ENCODE peak calls at places on chromosomes 6 and 20, in ten cellular contexts. One of them, this sample, is unnamed.

GRCh38 chr6:20454201-20454824 is 52.6 kb downstream of the E2F3 start:
- DNase-seq in CD8-positive, alpha-beta memory T cell: peak
- DNase-seq in cardiac muscle cell: no peak
- DNase-seq in IMR-90: no peak
- DNase-seq in Panc1: no peak
- DNase-seq in CD4-positive, alpha-beta T cell: no peak
- DNase-seq in body of pancreas: no peak
- DNase-seq in right atrium auricular region: no peak
- DNase-seq in mesenchymal stem cell: no peak
- DNase-seq in keratinocyte: no peak
- DNase-seq in this sample: no peak

GRCh38 chr6:4327841-4328240 is 192.5 kb upstream of the ECI2 start:
- DNase-seq in CD8-positive, alpha-beta memory T cell: no peak
- DNase-seq in cardiac muscle cell: no peak
- DNase-seq in IMR-90: no peak
- DNase-seq in Panc1: no peak
- DNase-seq in CD4-positive, alpha-beta T cell: no peak
- DNase-seq in body of pancreas: no peak
- DNase-seq in right atrium auricular region: no peak
- DNase-seq in mesenchymal stem cell: no peak
- DNase-seq in keratinocyte: no peak
- DNase-seq in this sample: no peak

GRCh38 chr6:12967686-12968085 is 251.1 kb downstream of the PHACTR1 start:
- DNase-seq in CD8-positive, alpha-beta memory T cell: no peak
- DNase-seq in cardiac muscle cell: no peak
- DNase-seq in IMR-90: no peak
- DNase-seq in Panc1: no peak
- DNase-seq in CD4-positive, alpha-beta T cell: no peak
- DNase-seq in body of pancreas: no peak
- DNase-seq in right atrium auricular region: no peak
- DNase-seq in mesenchymal stem cell: no peak
- DNase-seq in keratinocyte: no peak
- DNase-seq in this sample: no peak

GRCh38 chr20:32524871-32525501 is 60.1 kb downstream of the NOL4L start:
- DNase-seq in CD8-positive, alpha-beta memory T cell: no peak
- DNase-seq in cardiac muscle cell: no peak
- DNase-seq in IMR-90: no peak
- DNase-seq in Panc1: no peak
- DNase-seq in CD4-positive, alpha-beta T cell: peak
- DNase-seq in body of pancreas: peak
- DNase-seq in right atrium auricular region: peak
- DNase-seq in mesenchymal stem cell: no peak
- DNase-seq in keratinocyte: no peak
- DNase-seq in this sample: peak

GRCh38 chr6:46452312-46452917 is 38.8 kb downstream of the RCAN2 start:
- DNase-seq in CD8-positive, alpha-beta memory T cell: no peak
- DNase-seq in cardiac muscle cell: no peak
- DNase-seq in IMR-90: no peak
- DNase-seq in Panc1: no peak
- DNase-seq in CD4-positive, alpha-beta T cell: no peak
- DNase-seq in body of pancreas: no peak
- DNase-seq in right atrium auricular region: no peak
- DNase-seq in mesenchymal stem cell: no peak
- DNase-seq in keratinocyte: no peak
- DNase-seq in this sample: no peak

GRCh38 chr6:15791401-15792137 is 128.7 kb upstream of the DTNBP1 start:
- DNase-seq in CD8-positive, alpha-beta memory T cell: no peak
- DNase-seq in cardiac muscle cell: no peak
- DNase-seq in IMR-90: no peak
- DNase-seq in Panc1: no peak
- DNase-seq in CD4-positive, alpha-beta T cell: no peak
- DNase-seq in body of pancreas: peak
- DNase-seq in right atrium auricular region: no peak
- DNase-seq in mesenchymal stem cell: no peak
- DNase-seq in keratinocyte: no peak
- DNase-seq in this sample: no peak

GRCh38 chr6:30264731-30265130 is 51.5 kb upstream of the TRIM26 start:
- DNase-seq in CD8-positive, alpha-beta memory T cell: no peak
- DNase-seq in cardiac muscle cell: no peak
- DNase-seq in IMR-90: peak
- DNase-seq in Panc1: no peak
- DNase-seq in CD4-positive, alpha-beta T cell: no peak
- DNase-seq in body of pancreas: no peak
- DNase-seq in right atrium auricular region: no peak
- DNase-seq in mesenchymal stem cell: no peak
- DNase-seq in keratinocyte: no peak
- DNase-seq in this sample: no peak

GRCh38 chr6:2229039-2229438 is 16.4 kb downstream of the GMDS start:
- DNase-seq in CD8-positive, alpha-beta memory T cell: no peak
- DNase-seq in cardiac muscle cell: no peak
- DNase-seq in IMR-90: no peak
- DNase-seq in Panc1: no peak
- DNase-seq in CD4-positive, alpha-beta T cell: no peak
- DNase-seq in body of pancreas: no peak
- DNase-seq in right atrium auricular region: no peak
- DNase-seq in mesenchymal stem cell: no peak
- DNase-seq in keratinocyte: no peak
- DNase-seq in this sample: no peak

GRCh38 chr6:70693887-70694286 is 26.2 kb downstream of the SMAP1 start:
- DNase-seq in CD8-positive, alpha-beta memory T cell: no peak
- DNase-seq in cardiac muscle cell: no peak
- DNase-seq in IMR-90: no peak
- DNase-seq in Panc1: no peak
- DNase-seq in CD4-positive, alpha-beta T cell: no peak
- DNase-seq in body of pancreas: no peak
- DNase-seq in right atrium auricular region: no peak
- DNase-seq in mesenchymal stem cell: no peak
- DNase-seq in keratinocyte: no peak
- DNase-seq in this sample: no peak

DNA sequence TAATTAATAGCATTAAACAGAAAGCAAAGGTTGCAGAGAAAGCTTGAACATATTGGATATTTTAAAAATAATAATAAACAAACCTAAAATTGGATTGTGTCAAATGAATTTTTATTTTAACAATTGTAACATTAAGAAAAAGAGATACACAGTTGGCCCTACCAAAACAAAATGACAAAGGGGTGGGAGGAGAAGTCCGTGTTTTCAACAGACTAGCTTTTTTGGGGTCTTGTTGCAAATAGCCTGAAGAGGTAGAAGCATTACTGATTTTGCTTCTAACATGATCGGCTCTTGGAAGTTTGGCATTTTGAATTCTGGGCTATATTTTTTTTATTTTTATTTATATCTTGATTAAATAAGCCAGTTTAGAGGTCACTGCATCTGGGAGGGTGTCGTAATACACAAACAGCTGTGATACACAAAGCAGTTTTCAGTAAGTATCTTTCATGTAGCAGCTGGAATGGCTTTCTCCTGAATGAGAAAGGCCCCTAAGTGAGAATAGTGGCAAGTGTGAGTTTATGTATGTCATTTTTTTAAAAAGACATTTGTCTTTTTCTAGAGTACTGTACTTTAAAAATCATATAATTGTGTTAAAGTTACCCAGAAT is 85.5 kb upstream of the ZNF217 start:
- DNase-seq in CD8-positive, alpha-beta memory T cell: no peak
- DNase-seq in cardiac muscle cell: no peak
- DNase-seq in IMR-90: peak
- DNase-seq in Panc1: no peak
- DNase-seq in CD4-positive, alpha-beta T cell: no peak
- DNase-seq in body of pancreas: no peak
- DNase-seq in right atrium auricular region: no peak
- DNase-seq in mesenchymal stem cell: peak
- DNase-seq in keratinocyte: no peak
- DNase-seq in this sample: no peak
- H3K27ac ChIP-seq in CD8-positive, alpha-beta memory T cell: peak
- H3K27ac ChIP-seq in cardiac muscle cell: peak
- H3K27ac ChIP-seq in IMR-90: no peak
- H3K27ac ChIP-seq in Panc1: peak
- H3K27ac ChIP-seq in CD4-positive, alpha-beta T cell: no peak
- H3K27ac ChIP-seq in body of pancreas: no peak
- H3K27ac ChIP-seq in right atrium auricular region: no peak
- H3K27ac ChIP-seq in mesenchymal stem cell: no peak
- H3K27ac ChIP-seq in keratinocyte: no peak
- H3K27ac ChIP-seq in this sample: no peak

GRCh38 chr20:49785149-49785850 is 27.3 kb upstream of the SLC9A8 start:
- DNase-seq in CD8-positive, alpha-beta memory T cell: no peak
- DNase-seq in cardiac muscle cell: no peak
- DNase-seq in IMR-90: no peak
- DNase-seq in Panc1: no peak
- DNase-seq in CD4-positive, alpha-beta T cell: no peak
- DNase-seq in body of pancreas: no peak
- DNase-seq in right atrium auricular region: no peak
- DNase-seq in mesenchymal stem cell: no peak
- DNase-seq in keratinocyte: no peak
- DNase-seq in this sample: no peak
- H3K27ac ChIP-seq in CD8-positive, alpha-beta memory T cell: peak
- H3K27ac ChIP-seq in cardiac muscle cell: no peak
- H3K27ac ChIP-seq in IMR-90: no peak
- H3K27ac ChIP-seq in Panc1: no peak
- H3K27ac ChIP-seq in CD4-positive, alpha-beta T cell: no peak
- H3K27ac ChIP-seq in body of pancreas: no peak
- H3K27ac ChIP-seq in right atrium auricular region: no peak
- H3K27ac ChIP-seq in mesenchymal stem cell: no peak
- H3K27ac ChIP-seq in keratinocyte: no peak
- H3K27ac ChIP-seq in this sample: no peak

GRCh38 chr6:10555625-10556309 is 34.6 kb downstream of the GCNT2 start:
- DNase-seq in CD8-positive, alpha-beta memory T cell: no peak
- DNase-seq in cardiac muscle cell: peak
- DNase-seq in IMR-90: peak
- DNase-seq in Panc1: no peak
- DNase-seq in CD4-positive, alpha-beta T cell: no peak
- DNase-seq in body of pancreas: peak
- DNase-seq in right atrium auricular region: peak
- DNase-seq in mesenchymal stem cell: peak
- DNase-seq in keratinocyte: no peak
- DNase-seq in this sample: no peak
- H3K27ac ChIP-seq in CD8-positive, alpha-beta memory T cell: no peak
- H3K27ac ChIP-seq in cardiac muscle cell: peak
- H3K27ac ChIP-seq in IMR-90: peak
- H3K27ac ChIP-seq in Panc1: no peak
- H3K27ac ChIP-seq in CD4-positive, alpha-beta T cell: no peak
- H3K27ac ChIP-seq in body of pancreas: no peak
- H3K27ac ChIP-seq in right atrium auricular region: peak
- H3K27ac ChIP-seq in mesenchymal stem cell: peak
- H3K27ac ChIP-seq in keratinocyte: no peak
- H3K27ac ChIP-seq in this sample: no peak

GRCh38 chr6:96900873-96901272 is 3.2 kb upstream of the NDUFAF4 start:
- DNase-seq in CD8-positive, alpha-beta memory T cell: no peak
- DNase-seq in cardiac muscle cell: no peak
- DNase-seq in IMR-90: no peak
- DNase-seq in Panc1: no peak
- DNase-seq in CD4-positive, alpha-beta T cell: no peak
- DNase-seq in body of pancreas: no peak
- DNase-seq in right atrium auricular region: no peak
- DNase-seq in mesenchymal stem cell: no peak
- DNase-seq in keratinocyte: no peak
- DNase-seq in this sample: no peak

GRCh38 chr6:96898241-96898851 is 655 bp upstream of the NDUFAF4 start:
- DNase-seq in CD8-positive, alpha-beta memory T cell: no peak
- DNase-seq in cardiac muscle cell: no peak
- DNase-seq in IMR-90: peak
- DNase-seq in Panc1: no peak
- DNase-seq in CD4-positive, alpha-beta T cell: no peak
- DNase-seq in body of pancreas: no peak
- DNase-seq in right atrium auricular region: no peak
- DNase-seq in mesenchymal stem cell: peak
- DNase-seq in keratinocyte: no peak
- DNase-seq in this sample: no peak

GRCh38 chr6:96899019-96899418 is 1.3 kb upstream of the NDUFAF4 start:
- DNase-seq in CD8-positive, alpha-beta memory T cell: no peak
- DNase-seq in cardiac muscle cell: peak
- DNase-seq in IMR-90: peak
- DNase-seq in Panc1: peak
- DNase-seq in CD4-positive, alpha-beta T cell: no peak
- DNase-seq in body of pancreas: no peak
- DNase-seq in right atrium auricular region: no peak
- DNase-seq in mesenchymal stem cell: peak
- DNase-seq in keratinocyte: no peak
- DNase-seq in this sample: no peak

GRCh38 chr6:96897396-96898240 is at the start of gene NDUFAF4:
- DNase-seq in CD8-positive, alpha-beta memory T cell: peak
- DNase-seq in cardiac muscle cell: peak
- DNase-seq in IMR-90: peak
- DNase-seq in Panc1: peak
- DNase-seq in CD4-positive, alpha-beta T cell: peak
- DNase-seq in body of pancreas: peak
- DNase-seq in right atrium auricular region: peak
- DNase-seq in mesenchymal stem cell: peak
- DNase-seq in keratinocyte: peak
- DNase-seq in this sample: peak

DNA sequence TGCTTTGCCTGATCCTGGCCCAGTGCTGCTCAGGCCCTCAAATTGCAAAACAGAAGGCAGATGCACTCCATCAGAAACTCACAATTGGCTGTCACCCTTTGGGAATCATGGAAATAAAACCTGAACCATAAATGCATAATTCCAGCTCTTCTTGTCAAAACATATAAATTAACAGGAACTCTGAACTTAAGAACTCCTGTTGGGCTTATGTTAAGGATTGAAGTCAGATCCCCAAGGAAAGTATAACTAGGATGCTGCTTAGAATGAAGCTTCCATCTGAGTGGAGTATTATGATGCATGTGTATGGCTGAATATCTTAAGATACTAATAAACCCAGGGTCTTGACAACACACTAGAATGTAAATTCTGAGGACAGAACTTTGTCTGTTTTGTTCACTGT is 1.9 kb upstream of the NDUFAF4 start:
- DNase-seq in CD8-positive, alpha-beta memory T cell: no peak
- DNase-seq in cardiac muscle cell: no peak
- DNase-seq in IMR-90: no peak
- DNase-seq in Panc1: no peak
- DNase-seq in CD4-positive, alpha-beta T cell: no peak
- DNase-seq in body of pancreas: no peak
- DNase-seq in right atrium auricular region: no peak
- DNase-seq in mesenchymal stem cell: no peak
- DNase-seq in keratinocyte: no peak
- DNase-seq in this sample: no peak
- H3K27ac ChIP-seq in CD8-positive, alpha-beta memory T cell: no peak
- H3K27ac ChIP-seq in cardiac muscle cell: no peak
- H3K27ac ChIP-seq in IMR-90: no peak
- H3K27ac ChIP-seq in Panc1: no peak
- H3K27ac ChIP-seq in CD4-positive, alpha-beta T cell: no peak
- H3K27ac ChIP-seq in body of pancreas: no peak
- H3K27ac ChIP-seq in right atrium auricular region: no peak
- H3K27ac ChIP-seq in mesenchymal stem cell: no peak
- H3K27ac ChIP-seq in keratinocyte: no peak
- H3K27ac ChIP-seq in this sample: no peak

This sample was measured in left lung.